ENCODE peak calls at places on chromosomes 12 and 14, in five cellular contexts. A is A673, F is stomach, V is Peyer's patch, U is pancreas. O is an unnamed sample.
A peak's percentile ranks its signal among the peaks of the same experiment; 100 is the strongest.

GRCh38 chr14:24429395-24430142 is at the start of the genes CBLN3 and KHNYN:
- DNase-seq in A (peak; percentile 90), F (peak; percentile 92), V (peak; percentile 92), U (peak; percentile 91), O (peak; percentile 47)

GRCh38 chr12:93127107-93127560 is 198.0 kb upstream of the EEA1 start:
- DNase-seq in F (no peak), A (no peak), V (no peak), U (no peak), O (no peak)

GRCh38 chr14:93969082-93969828 is 7.1 kb downstream of the ASB2 start:
- DNase-seq in V (no peak), F (no peak), A (no peak), U (no peak), O (peak; percentile 49)

GRCh38 chr14:38207830-38208815 is at the start of gene SSTR1:
- DNase-seq in A (peak; percentile 35), V (peak; percentile 92), F (peak; percentile 94), U (peak; percentile 89), O (no peak)

GRCh38 chr12:11321980-11322379 is 11.7 kb upstream of the PRB4 start:
- DNase-seq in A (no peak), U (no peak), V (no peak), F (no peak), O (no peak)

GRCh38 chr14:69056389-69056788 is 77.3 kb upstream of the ACTN1 start:
- DNase-seq in V (no peak), F (no peak), U (no peak), A (peak; percentile 37), O (no peak)

GRCh38 chr12:121581681-121582439 is 1.0 kb upstream of the KDM2B start:
- DNase-seq in V (no peak), A (no peak), U (peak; percentile 26), F (peak; percentile 36), O (no peak)

GRCh38 chr12:12551115-12551514 is 11.5 kb downstream of the DUSP16 start:
- DNase-seq in A (no peak), F (no peak), U (no peak), V (no peak), O (no peak)

GRCh38 chr14:97177016-97177415 is 379.8 kb downstream of the VRK1 start:
- DNase-seq in F (no peak), V (no peak), A (no peak), U (no peak), O (no peak)

GRCh38 chr12:7150841-7151240 is 20.7 kb downstream of the CLSTN3 start:
- DNase-seq in U (no peak), V (no peak), A (no peak), F (no peak), O (no peak)

GRCh38 chr14:34098045-34098984 is 147.4 kb upstream of the EGLN3 start:
- DNase-seq in F (peak; percentile 46), U (no peak), V (no peak), A (peak; percentile 40), O (peak; percentile 82)

GRCh38 chr12:95321516-95322246 is 104.1 kb downstream of the VEZT start:
- DNase-seq in F (no peak), A (no peak), V (no peak), U (no peak), O (peak; percentile 26)

GRCh38 chr12:124384299-124384894 is 89.5 kb downstream of the RFLNA start:
- DNase-seq in A (no peak), F (no peak), U (no peak), V (no peak), O (no peak)

GRCh38 chr14:101075801-101076413 is 172.4 kb upstream of the RTL1 start:
- DNase-seq in F (peak; percentile 7), V (peak; percentile 29), A (no peak), U (no peak), O (peak; percentile 65)

GRCh38 chr12:571795-572531 is 91.3 kb downstream of the NINJ2 start:
- DNase-seq in V (peak; percentile 48), F (peak; percentile 40), U (no peak), A (no peak), O (peak; percentile 62)

GRCh38 chr12:90020006-90020405 is 311.4 kb upstream of the ATP2B1 start:
- DNase-seq in V (no peak), F (no peak), U (no peak), A (no peak), O (no peak)

GRCh38 chr14:21860172-21860571 is 186.6 kb upstream of the OR4E1 start:
- DNase-seq in A (peak; percentile 62), U (no peak), F (no peak), V (no peak), O (peak; percentile 11)

GRCh38 chr12:92602476-92602875 is 100.3 kb upstream of the PLEKHG7 start:
- DNase-seq in V (no peak), A (no peak), F (no peak), U (no peak), O (no peak)

GRCh38 chr12:58487280-58488141 is 432.8 kb downstream of the LRIG3 start:
- DNase-seq in F (no peak), A (no peak), V (no peak), U (no peak), O (peak; percentile 54)

GRCh38 chr12:54368709-54369596 is 4.7 kb upstream of the GPR84 start:
- DNase-seq in U (peak; percentile 86), V (peak; percentile 94), F (peak; percentile 93), A (peak; percentile 94), O (peak; percentile 87)
- H3K27ac ChIP-seq in U (no peak overlapping the region), V (peak overlapping the region; percentile 67), F (peak overlapping the region; percentile 76), A (peak overlapping the region; percentile 36), O (peak overlapping the region; percentile 50)

DNA sequence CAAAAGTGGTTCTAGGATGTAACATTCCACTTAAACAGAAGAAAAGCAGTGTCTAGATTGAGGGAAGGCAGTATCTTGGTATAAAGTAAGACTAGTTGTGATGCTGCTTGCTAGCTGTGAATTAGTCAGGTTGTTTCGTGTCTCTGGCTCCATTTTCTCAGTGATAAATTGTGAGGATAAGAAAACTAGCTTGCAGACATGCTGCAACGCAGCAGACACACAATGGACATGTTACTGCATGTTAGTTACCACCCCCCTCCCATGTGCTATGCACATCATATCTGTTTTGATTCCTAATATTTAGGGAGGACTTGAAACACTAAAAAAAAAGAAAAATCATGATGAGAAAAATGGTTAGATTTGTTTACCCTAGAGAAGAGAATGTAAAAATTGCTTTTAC is 2.9 kb downstream of the CCNK start:
- DNase-seq in U (no peak), F (no peak), V (no peak), A (no peak), O (no peak)
- H3K4me3 ChIP-seq in U (no peak overlapping the region), F (no peak overlapping the region), V (no peak overlapping the region), A (no peak overlapping the region), O (no peak overlapping the region)

DNA sequence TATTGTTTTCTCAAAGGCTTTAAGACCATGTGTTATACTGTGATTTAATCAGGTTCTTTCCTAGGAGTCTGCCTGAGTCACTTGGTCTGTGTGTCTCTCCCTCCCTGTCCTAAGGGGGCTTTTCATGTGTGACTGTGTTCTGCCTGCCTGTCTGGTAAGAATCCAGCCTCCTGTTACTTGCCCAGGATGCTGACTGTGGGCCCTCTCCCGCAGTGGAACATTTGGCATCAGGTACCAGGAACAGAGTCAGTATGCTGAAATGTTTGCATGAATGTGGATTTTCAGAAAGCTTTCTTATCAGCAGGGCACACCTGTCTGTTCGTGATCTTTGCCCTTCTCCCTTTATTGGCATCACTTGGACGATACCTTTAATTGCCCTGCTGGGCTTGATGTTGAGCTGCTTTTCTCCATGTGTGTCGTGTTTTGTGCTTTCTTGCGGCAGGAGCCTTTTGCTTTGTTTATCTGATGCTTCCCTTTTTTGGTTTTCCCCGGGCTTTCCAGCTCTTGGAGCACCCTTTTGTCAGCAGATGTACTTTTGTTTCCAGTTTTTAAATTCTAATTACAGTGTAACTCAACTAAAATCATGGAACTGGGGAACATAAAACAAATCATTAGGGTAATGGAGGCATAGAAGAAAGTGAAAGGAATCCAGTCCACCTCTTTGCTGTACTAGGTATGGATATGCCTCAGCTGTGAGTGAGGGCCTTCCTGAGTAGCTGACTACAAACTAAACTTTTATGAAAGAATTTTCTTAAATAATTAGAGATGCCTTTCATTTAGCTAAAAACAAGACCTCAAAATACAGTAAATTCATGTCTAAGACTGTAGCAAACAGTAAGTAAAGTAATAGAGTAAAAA is 72.5 kb downstream of the TRAF3 start:
- DNase-seq in A (no peak), U (no peak), F (peak; percentile 43), V (peak; percentile 66), O (no peak)
- H3K27ac ChIP-seq in A (peak overlapping the region; percentile 8), U (peak overlapping the region; percentile 18), F (peak overlapping the region; percentile 40), V (peak overlapping the region; percentile 86), O (no peak overlapping the region)

GRCh38 chr14:90660865-90661570 is 155.2 kb downstream of the TTC7B start:
- DNase-seq in V (peak; percentile 89), U (no peak), F (peak; percentile 70), A (no peak), O (no peak)
- H3K4me3 ChIP-seq in V (no peak overlapping the region), U (no peak overlapping the region), F (no peak overlapping the region), A (no peak overlapping the region), O (no peak overlapping the region)

GRCh38 chr12:3698218-3698974 is 54.5 kb downstream of the CRACR2A start:
- DNase-seq in A (no peak), F (no peak), V (no peak), U (no peak), O (peak; percentile 69)

GRCh38 chr12:3694673-3695072 is 58.2 kb downstream of the CRACR2A start:
- DNase-seq in U (no peak), F (no peak), V (no peak), A (no peak), O (no peak)

GRCh38 chr12:3697311-3697870 is 55.5 kb downstream of the CRACR2A start:
- DNase-seq in F (no peak), U (no peak), A (no peak), V (no peak), O (no peak)

GRCh38 chr12:3692616-3693365 is 60.1 kb downstream of the CRACR2A start:
- DNase-seq in F (no peak), V (no peak), A (no peak), U (no peak), O (no peak)
- H3K27ac ChIP-seq in F (no peak overlapping the region), V (no peak overlapping the region), A (no peak overlapping the region), U (no peak overlapping the region), O (no peak overlapping the region)

DNA sequence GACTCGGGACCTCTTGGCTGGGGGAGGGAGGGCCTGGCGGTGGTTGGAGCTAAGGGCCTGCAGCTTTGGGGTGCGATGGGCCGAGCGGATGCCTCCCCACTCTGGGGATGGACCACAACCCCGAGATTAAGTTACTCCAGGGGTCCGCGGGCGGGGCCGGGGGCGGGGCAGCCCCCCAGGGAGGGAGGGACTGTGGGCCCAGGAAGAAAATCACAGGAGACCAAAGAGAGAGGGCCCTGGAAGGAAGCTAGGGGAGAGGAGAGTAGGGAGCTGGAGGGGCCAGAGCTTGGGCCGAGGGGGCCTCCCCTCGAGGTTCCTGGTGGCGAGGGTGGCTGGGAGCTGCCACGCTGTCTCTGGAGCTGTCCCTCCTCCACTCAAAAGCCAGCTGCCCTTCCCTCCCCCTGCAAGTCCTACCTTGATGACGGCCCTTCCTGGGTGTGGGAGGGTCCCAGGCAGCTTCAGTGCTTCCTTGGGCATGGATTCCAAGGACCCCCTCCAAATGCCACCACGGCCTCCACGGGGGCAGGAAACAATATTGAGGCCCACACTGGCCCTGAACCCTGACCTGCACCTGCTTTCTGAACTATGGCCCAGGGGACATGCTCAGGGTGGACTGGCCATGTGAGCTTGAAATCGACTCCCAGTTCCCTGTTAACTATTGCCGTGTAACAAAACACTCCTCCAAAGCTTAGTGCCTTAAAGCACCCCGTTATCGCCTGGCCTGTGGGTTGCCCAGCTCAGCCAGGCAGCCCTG is 607 bp upstream of the NUDT14 start:
- DNase-seq in V (no peak), U (no peak), F (no peak), A (no peak), O (no peak)
- H3K4me3 ChIP-seq in V (peak overlapping the region; percentile 48), U (peak overlapping the region; percentile 64), F (peak overlapping the region; percentile 59), A (peak overlapping the region; percentile 63), O (peak overlapping the region; percentile 57)